ENCODE peak calls at places on chromosome 2, in eight cellular contexts. H is globus pallidus; C is CD4-positive, alpha-beta memory T cell; Q is GM04504; G is fibroblast of mammary gland; E is omental fat pad; M is Daoy; O is frontal cortex. A is an unnamed sample.

GRCh38 chr2:18830962-18831361 is 241.6 kb upstream of the NT5C1B start:
- DNase-seq in Q (no peak), M (no peak), C (no peak), H (no peak), O (no peak), G (no peak), E (no peak), A (no peak)

GRCh38 chr2:217937446-217937845 is 65.3 kb downstream of the TNS1 start:
- DNase-seq in O (no peak), Q (no peak), G (no peak), M (peak; percentile 42), E (no peak), H (no peak), C (no peak), A (no peak)

GRCh38 chr2:17104454-17104853 is 413.8 kb downstream of the RAD51AP2 start:
- DNase-seq in G (peak; percentile 28), M (no peak), H (no peak), O (no peak), C (no peak), E (no peak), Q (peak; percentile 24), A (peak; percentile 27)

GRCh38 chr2:182280128-182280527 is 146.7 kb downstream of the PDE1A start:
- DNase-seq in E (no peak), M (no peak), G (peak; percentile 60), C (no peak), H (no peak), O (no peak), Q (peak; percentile 20), A (no peak)

GRCh38 chr2:131801210-131801744 is 273.6 kb downstream of the CCDC74A start:
- DNase-seq in Q (no peak), H (no peak), G (no peak), M (no peak), O (no peak), C (no peak), E (no peak), A (no peak)

GRCh38 chr2:66322481-66322880 is 112.4 kb upstream of the MEIS1 start:
- DNase-seq in M (no peak), Q (no peak), O (no peak), H (no peak), G (no peak), E (no peak), C (no peak), A (no peak)

GRCh38 chr2:28322887-28323483 is 69.7 kb upstream of the FOSL2 start:
- DNase-seq in E (no peak), G (peak; percentile 37), O (no peak), C (no peak), Q (no peak), M (no peak), H (no peak), A (no peak)

GRCh38 chr2:56582570-56582969 is 398.8 kb downstream of the CCDC85A start:
- DNase-seq in Q (no peak), M (no peak), G (no peak), C (no peak), E (no peak), O (no peak), H (no peak), A (no peak)

GRCh38 chr2:9815844-9816279 is 27.4 kb upstream of the TAF1B start:
- DNase-seq in E (no peak), H (no peak), Q (no peak), O (no peak), M (no peak), G (no peak), C (no peak), A (no peak)

GRCh38 chr2:26921323-26921722 is 49.1 kb upstream of the MAPRE3 start:
- DNase-seq in E (no peak), G (no peak), Q (no peak), C (no peak), M (no peak), H (no peak), O (no peak), A (no peak)

GRCh38 chr2:67251741-67252140 is 145.4 kb upstream of the ETAA1 start:
- DNase-seq in Q (no peak), C (no peak), H (no peak), E (no peak), O (no peak), G (no peak), M (no peak), A (no peak)

GRCh38 chr2:128489580-128490273 is 171.1 kb upstream of the HS6ST1 start:
- DNase-seq in Q (no peak), O (no peak), M (no peak), C (no peak), E (no peak), G (no peak), H (no peak), A (no peak)

GRCh38 chr2:88658890-88659881 is 31.9 kb upstream of the EIF2AK3 start:
- DNase-seq in C (no peak), Q (peak; percentile 48), M (peak; percentile 74), E (no peak), H (peak; percentile 4), O (no peak), G (peak; percentile 68), A (peak; percentile 41)

GRCh38 chr2:18836436-18836835 is 247.1 kb upstream of the NT5C1B start:
- DNase-seq in G (no peak), M (no peak), H (no peak), C (no peak), E (no peak), O (no peak), Q (no peak), A (no peak)

GRCh38 chr2:240441326-240441992 is 6.0 kb downstream of the GPC1 start:
- DNase-seq in C (peak; percentile 7), G (no peak), M (no peak), O (no peak), E (no peak), Q (no peak), H (no peak), A (no peak)

GRCh38 chr2:24613154-24613814 is 122.2 kb downstream of the NCOA1 start:
- DNase-seq in C (no peak), Q (peak; percentile 17), M (peak; percentile 58), E (no peak), O (no peak), H (no peak), G (peak; percentile 72), A (no peak)

GRCh38 chr2:135925571-135925970 is 49.3 kb upstream of the MCM6 start:
- DNase-seq in Q (no peak), H (no peak), M (no peak), E (no peak), C (no peak), G (peak; percentile 55), O (no peak), A (no peak)

GRCh38 chr2:88131201-88131998 is 3.5 kb upstream of the FABP1 start:
- DNase-seq in E (no peak), M (no peak), Q (no peak), G (no peak), C (no peak), O (no peak), H (no peak), A (no peak)

GRCh38 chr2:36886664-36887063 is 79.7 kb downstream of the STRN start:
- DNase-seq in Q (no peak), E (no peak), M (no peak), G (peak; percentile 54), H (no peak), C (no peak), O (no peak), A (no peak)

GRCh38 chr2:54545700-54546450 is 89.7 kb downstream of the SPTBN1 start:
- DNase-seq in C (no peak), G (peak; percentile 56), O (no peak), E (no peak), Q (no peak), M (peak; percentile 65), H (no peak), A (peak; percentile 95)

GRCh38 chr2:2932189-2932588 is 445.4 kb downstream of the EIPR1 start:
- DNase-seq in Q (no peak), H (no peak), O (no peak), G (no peak), E (no peak), C (no peak), M (no peak), A (no peak)

GRCh38 chr2:128260239-128261138 is 58.2 kb downstream of the HS6ST1 start:
- DNase-seq in H (peak; percentile 89), E (no peak), G (peak; percentile 88), M (peak; percentile 88), O (peak; percentile 50), Q (peak; percentile 75), C (no peak), A (no peak)

GRCh38 chr2:53452957-53453748 is 314.5 kb upstream of the CHAC2 start:
- DNase-seq in O (no peak), H (peak; percentile 9), Q (no peak), M (no peak), G (no peak), E (no peak), C (no peak), A (no peak)

GRCh38 chr2:219072741-219073140 is 12.0 kb upstream of the IHH start:
- DNase-seq in H (no peak), C (no peak), Q (no peak), M (no peak), O (no peak), G (no peak), E (no peak), A (no peak)

GRCh38 chr2:49807689-49808088 is 653.4 kb upstream of the FSHR start:
- DNase-seq in O (no peak), E (no peak), Q (no peak), H (no peak), G (no peak), M (no peak), C (no peak), A (no peak)

GRCh38 chr2:17851731-17852585 is 26.5 kb upstream of the KCNS3 start:
- DNase-seq in O (no peak), E (no peak), Q (peak; percentile 50), G (peak; percentile 70), H (peak; percentile 33), M (peak; percentile 54), C (no peak), A (peak; percentile 47)

GRCh38 chr2:155633887-155634570 is 698.5 kb downstream of the NR4A2 start:
- DNase-seq in H (peak; percentile 12), C (no peak), G (no peak), E (no peak), O (no peak), M (no peak), Q (no peak), A (no peak)

GRCh38 chr2:240107386-240107785 is 28.7 kb downstream of the COPS9 start:
- DNase-seq in G (no peak), C (no peak), M (no peak), H (no peak), O (no peak), Q (no peak), E (no peak), A (no peak)

GRCh38 chr2:118165595-118165994 is 77.3 kb downstream of the INSIG2 start:
- DNase-seq in G (no peak), H (no peak), O (no peak), M (no peak), Q (no peak), E (no peak), C (no peak), A (no peak)

GRCh38 chr2:132430895-132431294 is 14.3 kb downstream of the GPR39 start:
- DNase-seq in Q (no peak), H (no peak), C (no peak), O (no peak), M (no peak), E (no peak), G (no peak), A (peak; percentile 58)

GRCh38 chr2:204228169-204228940 is 291.8 kb downstream of the ICOS start:
- DNase-seq in O (no peak), H (no peak), G (no peak), M (no peak), C (no peak), Q (no peak), E (no peak), A (no peak)

GRCh38 chr2:24454258-24454657 is 36.8 kb upstream of the NCOA1 start:
- DNase-seq in G (peak; percentile 64), H (peak; percentile 20), E (no peak), O (no peak), Q (no peak), M (no peak), C (no peak), A (no peak)

GRCh38 chr2:137935591-137935990 is 28.7 kb upstream of the HNMT start:
- DNase-seq in G (no peak), M (no peak), H (no peak), C (no peak), E (no peak), O (no peak), Q (no peak), A (no peak)

GRCh38 chr2:48209214-48209885 is 303.1 kb upstream of the FBXO11 start:
- DNase-seq in O (no peak), Q (peak; percentile 23), E (no peak), C (no peak), G (peak; percentile 70), H (no peak), M (peak; percentile 27), A (no peak)

A was measured in Caki2.